ENCODE peak calls at places on chromosome 9, in seven cellular contexts. S, F, J, G, T, Y and A are unnamed samples.

GRCh38 chr9:122444366-122444765 is 33.4 kb downstream of the OR1J1 start:
- DNase-seq in S (no peak), F (no peak), J (no peak), G (no peak), T (no peak), Y (no peak), A (no peak)

GRCh38 chr9:34179528-34180138 is 790 bp downstream of the UBAP1 start:
- DNase-seq in S (peak), F (no peak), J (no peak), G (no peak), T (peak), Y (peak), A (no peak)

GRCh38 chr9:130292104-130292503 is 26.5 kb downstream of the HMCN2 start:
- DNase-seq in S (no peak), F (peak), J (no peak), G (no peak), T (no peak), Y (no peak), A (no peak)

GRCh38 chr9:134066546-134066922 is 1.3 kb downstream of the BRD3 start:
- DNase-seq in S (peak), F (no peak), J (no peak), G (no peak), T (no peak), Y (no peak), A (no peak)

GRCh38 chr9:128887049-128887448 is 5.1 kb downstream of the LRRC8A start:
- DNase-seq in S (no peak), F (no peak), J (no peak), G (no peak), T (no peak), Y (no peak), A (no peak)

GRCh38 chr9:35920004-35920658 is 10.8 kb downstream of the SPAAR start:
- DNase-seq in S (no peak), F (no peak), J (no peak), G (no peak), T (no peak), Y (no peak), A (no peak)

GRCh38 chr9:136438909-136439549 is 616 bp downstream of the INPP5E start:
- DNase-seq in S (peak), F (no peak), J (no peak), G (no peak), T (peak), Y (peak), A (peak)

GRCh38 chr9:87327567-87328125 is 170.0 kb upstream of the DAPK1 start:
- DNase-seq in S (peak), F (no peak), J (no peak), G (no peak), T (peak), Y (no peak), A (no peak)

GRCh38 chr9:9142001-9142400 is 1342.4 kb upstream of the DMAC1 start:
- DNase-seq in S (no peak), F (no peak), J (no peak), G (no peak), T (no peak), Y (no peak), A (no peak)

GRCh38 chr9:127847833-127848755 is 6.4 kb downstream of the ENG start:
- DNase-seq in S (no peak), F (no peak), J (no peak), G (no peak), T (no peak), Y (no peak), A (no peak)

GRCh38 chr9:94999832-95000231 is 273.3 kb downstream of the AOPEP start:
- DNase-seq in S (no peak), F (no peak), J (no peak), G (no peak), T (no peak), Y (no peak), A (no peak)

GRCh38 chr9:130933114-130934046 is 5.7 kb downstream of the FIBCD1 start:
- DNase-seq in S (peak), F (no peak), J (no peak), G (no peak), T (peak), Y (no peak), A (no peak)

GRCh38 chr9:107539427-107540154 is 50.0 kb upstream of the KLF4 start:
- DNase-seq in S (no peak), F (peak), J (no peak), G (no peak), T (no peak), Y (no peak), A (no peak)

GRCh38 chr9:112029921-112030444 is 133.4 kb downstream of the UGCG start:
- DNase-seq in S (peak), F (no peak), J (no peak), G (no peak), T (peak), Y (no peak), A (no peak)

GRCh38 chr9:91714020-91714721 is 235.9 kb downstream of the ROR2 start:
- DNase-seq in S (peak), F (no peak), J (peak), G (no peak), T (peak), Y (peak), A (no peak)

GRCh38 chr9:127539259-127539981 is 72.7 kb upstream of the STXBP1 start:
- DNase-seq in S (no peak), F (no peak), J (no peak), G (no peak), T (no peak), Y (no peak), A (no peak)

GRCh38 chr9:40911647-40912046 is 216.8 kb downstream of the FOXD4L6 start:
- DNase-seq in S (no peak), F (no peak), J (no peak), G (no peak), T (no peak), Y (no peak), A (no peak)

GRCh38 chr9:33931326-33931725 is 114.4 kb downstream of the UBE2R2 start:
- DNase-seq in S (no peak), F (no peak), J (no peak), G (no peak), T (no peak), Y (no peak), A (no peak)

GRCh38 chr9:4987996-4988421 is 2.9 kb downstream of the JAK2 start:
- DNase-seq in S (no peak), F (peak), J (no peak), G (no peak), T (peak), Y (peak), A (no peak)

GRCh38 chr9:89750117-89750551 is 145.3 kb downstream of the GADD45G start:
- DNase-seq in S (no peak), F (no peak), J (no peak), G (no peak), T (no peak), Y (no peak), A (no peak)

GRCh38 chr9:4298255-4299005 is 1.4 kb downstream of the GLIS3 start:
- DNase-seq in S (no peak), F (peak), J (no peak), G (no peak), T (peak), Y (peak), A (no peak)

GRCh38 chr9:136520053-136520540 is 25.8 kb downstream of the NOTCH1 start:
- DNase-seq in S (no peak), F (no peak), J (no peak), G (no peak), T (no peak), Y (no peak), A (no peak)

GRCh38 chr9:11500780-11501179 is 888.0 kb upstream of the PTPRD start:
- DNase-seq in S (no peak), F (no peak), J (no peak), G (no peak), T (no peak), Y (no peak), A (no peak)

GRCh38 chr9:68417762-68418161 is 61.4 kb downstream of the PGM5 start:
- DNase-seq in S (no peak), F (no peak), J (no peak), G (no peak), T (no peak), Y (no peak), A (no peak)

GRCh38 chr9:110744753-110745522 is 76.3 kb downstream of the MUSK start:
- DNase-seq in S (peak), F (peak), J (no peak), G (no peak), T (peak), Y (no peak), A (no peak)

GRCh38 chr9:107358867-107359440 is 75.9 kb downstream of the RAD23B start:
- DNase-seq in S (no peak), F (no peak), J (no peak), G (no peak), T (no peak), Y (no peak), A (no peak)

GRCh38 chr9:95171001-95171400 is 146.5 kb downstream of the FANCC start:
- DNase-seq in S (peak), F (no peak), J (no peak), G (no peak), T (peak), Y (peak), A (no peak)

GRCh38 chr9:126777733-126778132 is 27.1 kb upstream of the ZBTB43 start:
- DNase-seq in S (no peak), F (no peak), J (no peak), G (no peak), T (no peak), Y (no peak), A (no peak)

GRCh38 chr9:107759823-107760166 is 270.2 kb upstream of the KLF4 start:
- DNase-seq in S (no peak), F (no peak), J (no peak), G (no peak), T (no peak), Y (no peak), A (no peak)

GRCh38 chr9:13267743-13268142 is 11.7 kb downstream of the MPDZ start:
- DNase-seq in S (peak), F (no peak), J (no peak), G (no peak), T (peak), Y (no peak), A (no peak)

GRCh38 chr9:107243757-107244156 is 39.3 kb upstream of the RAD23B start:
- DNase-seq in S (peak), F (peak), J (no peak), G (no peak), T (peak), Y (no peak), A (no peak)

GRCh38 chr9:87834357-87834756 is 48.3 kb upstream of the SPATA31E1 start:
- DNase-seq in S (no peak), F (no peak), J (no peak), G (no peak), T (no peak), Y (no peak), A (no peak)

GRCh38 chr9:110370316-110370715 is 32.7 kb upstream of the TXNDC8 start:
- DNase-seq in S (peak), F (no peak), J (no peak), G (no peak), T (peak), Y (no peak), A (no peak)

GRCh38 chr9:125180876-125181275 is 8.7 kb downstream of the PPP6C start:
- DNase-seq in S (no peak), F (no peak), J (no peak), G (no peak), T (no peak), Y (no peak), A (no peak)

GRCh38 chr9:125176632-125177031 is 13.0 kb downstream of the PPP6C start:
- DNase-seq in S (no peak), F (no peak), J (no peak), G (no peak), T (no peak), Y (no peak), A (no peak)

GRCh38 chr9:125183054-125183453 is 6.5 kb downstream of the PPP6C start:
- DNase-seq in S (no peak), F (no peak), J (no peak), G (no peak), T (no peak), Y (no peak), A (no peak)

GRCh38 chr9:125172351-125172750 is 17.3 kb downstream of the PPP6C start:
- DNase-seq in S (no peak), F (no peak), J (no peak), G (no peak), T (no peak), Y (no peak), A (no peak)

DNA sequence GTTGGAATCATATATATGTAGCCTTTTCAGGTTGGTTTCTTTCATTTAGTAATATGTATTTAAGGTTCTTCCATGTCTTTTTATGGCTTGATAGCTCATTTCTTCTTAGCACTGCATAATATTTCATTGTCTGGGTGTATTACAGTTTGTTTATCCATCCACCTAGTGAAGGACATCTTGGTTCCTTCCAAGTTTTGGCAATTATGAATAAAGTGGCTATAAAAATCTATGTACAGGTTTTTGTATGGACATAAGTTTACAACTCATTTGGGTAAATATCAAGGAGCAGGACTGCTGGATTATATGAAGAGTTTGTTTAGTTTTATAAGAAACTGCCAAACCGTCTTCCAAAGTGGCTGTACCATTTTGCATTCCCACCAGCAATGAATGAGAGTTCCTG is 11.7 kb downstream of the PPP6C start:
- DNase-seq in S (no peak), F (no peak), J (no peak), G (no peak), T (no peak), Y (no peak), A (no peak)
- TF ChIP-seq CTCF in S (no peak), F (no peak), J (no peak), G (no peak), T (no peak), Y (no peak), A (no peak)

DNA sequence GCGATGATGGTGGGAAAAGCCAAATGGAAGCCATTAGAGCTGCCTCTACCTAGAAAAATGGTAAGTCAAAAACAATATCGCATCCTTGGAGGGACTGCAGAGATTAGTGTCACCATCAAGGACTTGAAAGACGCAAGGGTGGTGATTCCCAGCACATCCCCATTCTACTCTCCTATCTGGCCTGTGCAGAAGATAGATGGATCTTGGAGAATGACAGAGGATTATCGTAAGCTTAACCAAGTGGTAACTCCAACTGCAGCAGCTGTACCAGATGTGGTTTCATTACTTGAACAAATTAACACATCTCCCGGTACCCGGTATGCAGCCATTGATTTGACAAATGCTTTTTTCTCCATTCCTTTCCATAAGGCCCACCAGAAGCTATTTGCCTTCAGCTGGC is 23.8 kb downstream of the ERP44 start:
- DNase-seq in S (no peak), F (no peak), J (no peak), G (no peak), T (no peak), Y (no peak), A (no peak)
- TF ChIP-seq CTCF in S (no peak), F (no peak), J (no peak), G (no peak), T (no peak), Y (no peak), A (no peak)

DNA sequence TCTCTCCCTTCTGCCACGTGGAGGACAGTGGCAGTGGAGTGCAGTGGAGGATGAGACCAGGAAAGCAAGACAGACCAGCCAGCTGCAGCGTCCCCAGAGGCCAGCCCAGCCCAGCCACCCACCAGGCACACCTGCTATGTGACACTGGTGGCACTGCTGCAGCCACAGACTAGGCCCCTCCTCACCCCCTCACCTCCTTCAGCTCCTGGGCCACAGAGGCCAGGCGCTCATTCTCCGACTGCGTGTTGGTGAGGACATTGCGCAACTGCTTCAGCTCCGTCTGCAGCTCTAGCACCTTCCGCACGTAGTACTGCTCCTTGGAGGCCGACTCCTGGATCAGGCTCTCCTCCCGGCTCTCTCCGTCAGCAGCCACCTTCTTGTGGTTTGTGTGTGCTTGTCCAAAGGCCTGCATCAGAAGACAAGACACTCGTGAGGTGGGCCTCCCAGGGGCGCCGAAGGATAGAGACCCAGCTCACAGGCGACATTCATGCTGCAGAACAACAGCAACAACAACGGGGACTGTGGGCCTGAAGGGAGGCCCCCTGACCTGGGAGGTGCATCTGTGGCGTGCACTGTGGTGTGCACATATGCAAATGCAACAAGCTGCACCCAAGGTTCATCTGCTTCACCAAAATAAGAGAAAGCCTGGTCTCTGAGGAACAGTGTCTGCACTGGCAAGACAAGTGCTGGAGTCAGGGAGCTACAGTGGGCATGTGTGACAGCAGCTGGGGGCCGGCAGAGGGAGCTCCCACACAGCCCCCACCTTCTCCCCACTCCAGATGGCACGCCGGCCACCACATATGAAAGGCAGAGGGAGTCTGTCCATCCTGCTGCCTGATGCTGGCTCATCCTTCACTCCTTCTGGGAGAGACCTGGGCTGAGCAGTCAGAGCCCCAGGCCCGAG is 35.5 kb downstream of the BICD2 start:
- DNase-seq in S (no peak), F (no peak), J (no peak), G (peak), T (no peak), Y (peak), A (peak)
- TF ChIP-seq CTCF in S (no peak), F (no peak), J (no peak), G (no peak), T (peak), Y (peak), A (no peak)

DNA sequence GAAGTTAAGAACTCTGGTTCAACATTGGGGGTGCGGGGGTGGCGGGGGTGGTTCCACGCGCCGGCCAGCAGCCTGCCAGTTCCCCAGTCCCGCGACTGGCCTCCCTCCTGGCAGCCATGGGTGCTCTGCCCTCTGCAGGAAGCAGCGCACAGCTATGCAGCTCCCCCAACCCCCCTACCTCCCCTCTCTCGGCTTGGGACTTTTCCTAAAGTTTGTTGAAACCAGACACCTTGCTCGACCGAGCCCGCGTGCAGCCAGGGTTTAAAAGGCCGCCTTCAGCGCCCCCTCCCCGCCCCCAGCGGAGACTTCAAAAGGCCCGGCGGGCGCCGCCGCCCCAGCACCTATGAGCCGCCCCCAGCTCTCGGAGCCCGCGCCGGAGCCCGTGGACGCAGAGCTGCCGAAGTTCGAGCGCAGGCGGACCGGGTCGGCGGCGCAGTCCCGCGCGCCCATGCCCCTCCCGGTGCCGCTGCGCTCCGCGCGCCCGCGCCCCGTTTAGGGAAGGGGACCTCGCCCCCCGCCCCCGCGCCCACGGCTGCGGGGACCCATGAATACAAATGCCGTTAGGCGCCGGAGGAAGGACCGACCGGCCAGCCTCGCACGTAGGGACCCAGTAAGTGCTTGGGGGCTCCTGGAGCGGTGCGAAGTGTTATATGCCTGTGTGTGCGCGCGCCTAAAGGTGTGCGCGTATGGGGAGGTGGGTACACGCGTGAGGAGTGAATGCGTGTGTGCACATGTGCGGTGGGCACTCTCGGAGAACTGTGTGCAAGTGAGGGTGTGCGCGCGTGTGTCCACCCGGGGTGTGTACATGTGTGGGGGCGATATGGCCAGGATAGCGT is 1.4 kb upstream of the COL27A1 start:
- DNase-seq in S (peak), F (no peak), J (peak), G (no peak), T (no peak), Y (no peak), A (no peak)
- TF ChIP-seq CTCF in S (peak), F (no peak), J (no peak), G (no peak), T (peak), Y (no peak), A (no peak)

DNA sequence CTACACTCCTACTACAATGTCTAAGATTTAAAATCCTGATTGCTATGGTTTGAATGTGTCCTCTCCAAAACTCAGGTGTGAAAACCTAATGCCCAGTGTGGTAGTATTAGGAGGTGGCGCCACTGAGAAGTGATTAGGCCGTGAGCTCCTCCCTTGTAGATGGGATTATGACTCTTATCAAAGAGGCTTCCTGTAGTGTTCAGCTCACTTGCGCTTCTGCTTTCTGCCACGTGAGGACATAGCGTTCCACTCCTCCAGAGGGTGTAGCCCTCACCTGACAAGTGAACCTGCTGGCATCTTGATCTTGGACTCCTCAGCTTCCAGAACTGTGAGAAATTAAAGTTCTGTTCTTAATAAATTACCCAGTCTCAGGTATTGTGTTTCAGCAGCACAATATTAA is 33.0 kb upstream of the WHRN start:
- DNase-seq in S (peak), F (no peak), J (no peak), G (no peak), T (peak), Y (no peak), A (peak)
- TF ChIP-seq CTCF in S (no peak), F (no peak), J (no peak), G (no peak), T (peak), Y (no peak), A (no peak)